ENCODE peak calls at places on chromosomes 7 and 10, in six cellular contexts. One of them, this sample, is unnamed.

GRCh38 chr7:30348083-30348560 is 63.7 kb downstream of the ZNRF2 start:
- DNase-seq in mucosa of descending colon: no peak
- DNase-seq in CD8-positive, alpha-beta memory T cell: peak; percentile 79
- DNase-seq in mesothelial cell of epicardium: no peak
- DNase-seq in OCI-LY7: peak; percentile 58
- DNase-seq in NCI-H2081: no peak
- DNase-seq in this sample: peak; percentile 28

GRCh38 chr7:30800785-30801252 is 29.6 kb downstream of the MINDY4 start:
- DNase-seq in NCI-H2081: peak; percentile 69
- DNase-seq in OCI-LY7: peak; percentile 73
- DNase-seq in mesothelial cell of epicardium: no peak
- DNase-seq in CD8-positive, alpha-beta memory T cell: peak; percentile 6
- DNase-seq in mucosa of descending colon: no peak
- DNase-seq in this sample: peak; percentile 6

GRCh38 chr7:4791738-4792536 is 16.5 kb downstream of the AP5Z1 start:
- DNase-seq in NCI-H2081: no peak
- DNase-seq in CD8-positive, alpha-beta memory T cell: peak; percentile 74
- DNase-seq in mesothelial cell of epicardium: peak; percentile 59
- DNase-seq in OCI-LY7: peak; percentile 37
- DNase-seq in mucosa of descending colon: peak; percentile 78
- DNase-seq in this sample: peak; percentile 81

GRCh38 chr10:102767428-102768160 is 23.8 kb downstream of the WBP1L start:
- DNase-seq in OCI-LY7: no peak
- DNase-seq in NCI-H2081: no peak
- DNase-seq in CD8-positive, alpha-beta memory T cell: no peak
- DNase-seq in mesothelial cell of epicardium: no peak
- DNase-seq in mucosa of descending colon: no peak
- DNase-seq in this sample: no peak

GRCh38 chr10:34655286-34656170 is 159.6 kb downstream of the PARD3 start:
- DNase-seq in mucosa of descending colon: no peak
- DNase-seq in CD8-positive, alpha-beta memory T cell: peak; percentile 2
- DNase-seq in NCI-H2081: peak; percentile 53
- DNase-seq in OCI-LY7: peak; percentile 59
- DNase-seq in mesothelial cell of epicardium: no peak
- DNase-seq in this sample: no peak

GRCh38 chr7:104535841-104536240 is 207.4 kb downstream of the LHFPL3 start:
- DNase-seq in mesothelial cell of epicardium: no peak
- DNase-seq in NCI-H2081: no peak
- DNase-seq in CD8-positive, alpha-beta memory T cell: no peak
- DNase-seq in mucosa of descending colon: peak; percentile 25
- DNase-seq in OCI-LY7: no peak
- DNase-seq in this sample: no peak

GRCh38 chr7:55018361-55019328 is at the start of gene EGFR:
- DNase-seq in mucosa of descending colon: peak; percentile 90
- DNase-seq in mesothelial cell of epicardium: peak; percentile 42
- DNase-seq in NCI-H2081: no peak
- DNase-seq in OCI-LY7: no peak
- DNase-seq in CD8-positive, alpha-beta memory T cell: no peak
- DNase-seq in this sample: no peak

GRCh38 chr7:134755422-134756022 is 23.9 kb upstream of the CALD1 start:
- DNase-seq in mesothelial cell of epicardium: no peak
- DNase-seq in mucosa of descending colon: no peak
- DNase-seq in NCI-H2081: peak; percentile 32
- DNase-seq in OCI-LY7: peak; percentile 25
- DNase-seq in CD8-positive, alpha-beta memory T cell: no peak
- DNase-seq in this sample: peak; percentile 31

GRCh38 chr7:156629873-156630272 is 10.7 kb upstream of the RNF32 start:
- DNase-seq in CD8-positive, alpha-beta memory T cell: no peak
- DNase-seq in mesothelial cell of epicardium: no peak
- DNase-seq in mucosa of descending colon: no peak
- DNase-seq in OCI-LY7: no peak
- DNase-seq in NCI-H2081: no peak
- DNase-seq in this sample: no peak

GRCh38 chr7:6142871-6143380 is 111.8 kb downstream of the ANKRD61 start:
- DNase-seq in CD8-positive, alpha-beta memory T cell: no peak
- DNase-seq in NCI-H2081: no peak
- DNase-seq in mesothelial cell of epicardium: no peak
- DNase-seq in mucosa of descending colon: no peak
- DNase-seq in OCI-LY7: no peak
- DNase-seq in this sample: no peak

GRCh38 chr7:17989546-17989945 is 38.1 kb downstream of the PRPS1L1 start:
- DNase-seq in mucosa of descending colon: no peak
- DNase-seq in CD8-positive, alpha-beta memory T cell: no peak
- DNase-seq in mesothelial cell of epicardium: no peak
- DNase-seq in OCI-LY7: no peak
- DNase-seq in NCI-H2081: no peak
- DNase-seq in this sample: no peak

GRCh38 chr10:94496010-94496409 is 49.6 kb upstream of the HELLS start:
- DNase-seq in mesothelial cell of epicardium: no peak
- DNase-seq in mucosa of descending colon: no peak
- DNase-seq in NCI-H2081: no peak
- DNase-seq in CD8-positive, alpha-beta memory T cell: no peak
- DNase-seq in OCI-LY7: no peak
- DNase-seq in this sample: no peak

GRCh38 chr10:93916257-93917063 is 22.7 kb downstream of the SLC35G1 start:
- DNase-seq in OCI-LY7: peak; percentile 11
- DNase-seq in mucosa of descending colon: no peak
- DNase-seq in CD8-positive, alpha-beta memory T cell: no peak
- DNase-seq in mesothelial cell of epicardium: no peak
- DNase-seq in NCI-H2081: peak; percentile 28
- DNase-seq in this sample: no peak

GRCh38 chr10:47020491-47020890 is 109.3 kb downstream of the PTPN20 start:
- DNase-seq in OCI-LY7: no peak
- DNase-seq in mucosa of descending colon: no peak
- DNase-seq in mesothelial cell of epicardium: no peak
- DNase-seq in NCI-H2081: no peak
- DNase-seq in CD8-positive, alpha-beta memory T cell: no peak
- DNase-seq in this sample: no peak

GRCh38 chr7:74269757-74270277 is 15.6 kb upstream of the RFC2 start:
- DNase-seq in NCI-H2081: peak; percentile 95
- DNase-seq in mesothelial cell of epicardium: no peak
- DNase-seq in mucosa of descending colon: peak; percentile 84
- DNase-seq in OCI-LY7: peak; percentile 83
- DNase-seq in CD8-positive, alpha-beta memory T cell: peak; percentile 55
- DNase-seq in this sample: peak; percentile 52

GRCh38 chr7:108497082-108497725 is 28.7 kb downstream of the PNPLA8 start:
- DNase-seq in mucosa of descending colon: no peak
- DNase-seq in NCI-H2081: peak; percentile 73
- DNase-seq in mesothelial cell of epicardium: no peak
- DNase-seq in OCI-LY7: peak; percentile 77
- DNase-seq in CD8-positive, alpha-beta memory T cell: peak; percentile 21
- DNase-seq in this sample: peak; percentile 19

GRCh38 chr10:74433595-74433956 is 282.6 kb downstream of the ADK start:
- DNase-seq in mucosa of descending colon: no peak
- DNase-seq in OCI-LY7: no peak
- DNase-seq in mesothelial cell of epicardium: no peak
- DNase-seq in CD8-positive, alpha-beta memory T cell: no peak
- DNase-seq in NCI-H2081: no peak
- DNase-seq in this sample: no peak

GRCh38 chr10:13327516-13327915 is 20.6 kb downstream of the SEPHS1 start:
- DNase-seq in CD8-positive, alpha-beta memory T cell: no peak
- DNase-seq in mesothelial cell of epicardium: no peak
- DNase-seq in mucosa of descending colon: no peak
- DNase-seq in OCI-LY7: no peak
- DNase-seq in NCI-H2081: no peak
- DNase-seq in this sample: no peak

GRCh38 chr7:2003931-2004812 is 228.6 kb downstream of the MAD1L1 start:
- DNase-seq in NCI-H2081: no peak
- DNase-seq in mesothelial cell of epicardium: peak; percentile 10
- DNase-seq in CD8-positive, alpha-beta memory T cell: no peak
- DNase-seq in OCI-LY7: no peak
- DNase-seq in mucosa of descending colon: peak; percentile 8
- DNase-seq in this sample: no peak

GRCh38 chr10:126387041-126387908 is 1.0 kb downstream of the ADAM12 start:
- DNase-seq in OCI-LY7: no peak
- DNase-seq in mesothelial cell of epicardium: peak; percentile 60
- DNase-seq in CD8-positive, alpha-beta memory T cell: peak; percentile 19
- DNase-seq in NCI-H2081: no peak
- DNase-seq in mucosa of descending colon: peak; percentile 84
- DNase-seq in this sample: peak; percentile 32

GRCh38 chr10:8183241-8183704 is 128.8 kb downstream of the GATA3 start:
- DNase-seq in mesothelial cell of epicardium: no peak
- DNase-seq in CD8-positive, alpha-beta memory T cell: peak; percentile 71
- DNase-seq in mucosa of descending colon: no peak
- DNase-seq in OCI-LY7: no peak
- DNase-seq in NCI-H2081: peak; percentile 41
- DNase-seq in this sample: peak; percentile 16

GRCh38 chr7:133771778-133772421 is 355.2 kb upstream of the LRGUK start:
- DNase-seq in OCI-LY7: no peak
- DNase-seq in mesothelial cell of epicardium: no peak
- DNase-seq in NCI-H2081: peak; percentile 59
- DNase-seq in mucosa of descending colon: no peak
- DNase-seq in CD8-positive, alpha-beta memory T cell: no peak
- DNase-seq in this sample: no peak

GRCh38 chr7:108086962-108087361 is 43.2 kb downstream of the LAMB4 start:
- DNase-seq in NCI-H2081: no peak
- DNase-seq in CD8-positive, alpha-beta memory T cell: no peak
- DNase-seq in mesothelial cell of epicardium: no peak
- DNase-seq in OCI-LY7: no peak
- DNase-seq in mucosa of descending colon: no peak
- DNase-seq in this sample: no peak

GRCh38 chr7:11193131-11193867 is 219.6 kb downstream of the PHF14 start:
- DNase-seq in CD8-positive, alpha-beta memory T cell: no peak
- DNase-seq in NCI-H2081: peak; percentile 78
- DNase-seq in OCI-LY7: no peak
- DNase-seq in mucosa of descending colon: no peak
- DNase-seq in mesothelial cell of epicardium: no peak
- DNase-seq in this sample: no peak

This sample was measured in CD4-positive, alpha-beta T cell.